ENCODE peak calls at places on chromosome 13, in six cellular contexts. One of them, this sample, is unnamed.

GRCh38 chr13:42047561-42048322 is 706 bp upstream of the DGKH start:
- DNase-seq in vagina: no peak
- DNase-seq in Peyer's patch: peak; percentile 75
- DNase-seq in tibial nerve: peak; percentile 21
- DNase-seq in testis: peak; percentile 54
- DNase-seq in K562: peak; percentile 37
- DNase-seq in this sample: peak; percentile 39

GRCh38 chr13:50375792-50376191 is 360.5 kb downstream of the KCNRG start:
- DNase-seq in vagina: peak; percentile 84
- DNase-seq in Peyer's patch: no peak
- DNase-seq in tibial nerve: no peak
- DNase-seq in testis: no peak
- DNase-seq in K562: no peak
- DNase-seq in this sample: no peak

GRCh38 chr13:43675577-43675976 is 111.2 kb downstream of the ENOX1 start:
- DNase-seq in vagina: no peak
- DNase-seq in Peyer's patch: no peak
- DNase-seq in tibial nerve: no peak
- DNase-seq in testis: no peak
- DNase-seq in K562: no peak
- DNase-seq in this sample: no peak

GRCh38 chr13:39037410-39037879 is 444 bp downstream of the PROSER1 start:
- DNase-seq in vagina: no peak
- DNase-seq in Peyer's patch: no peak
- DNase-seq in tibial nerve: no peak
- DNase-seq in testis: no peak
- DNase-seq in K562: no peak
- DNase-seq in this sample: no peak

GRCh38 chr13:97849305-97849704 is 104.2 kb upstream of the IPO5 start:
- DNase-seq in vagina: no peak
- DNase-seq in Peyer's patch: no peak
- DNase-seq in tibial nerve: no peak
- DNase-seq in testis: no peak
- DNase-seq in K562: peak; percentile 17
- DNase-seq in this sample: no peak

GRCh38 chr13:20473139-20473538 is 52.5 kb downstream of the CRYL1 start:
- DNase-seq in vagina: no peak
- DNase-seq in Peyer's patch: no peak
- DNase-seq in tibial nerve: no peak
- DNase-seq in testis: no peak
- DNase-seq in K562: no peak
- DNase-seq in this sample: no peak

GRCh38 chr13:77863037-77863630 is 55.5 kb downstream of the EDNRB start:
- DNase-seq in vagina: no peak
- DNase-seq in Peyer's patch: no peak
- DNase-seq in tibial nerve: no peak
- DNase-seq in testis: no peak
- DNase-seq in K562: no peak
- DNase-seq in this sample: no peak

GRCh38 chr13:20716951-20717350 is 13.5 kb downstream of the IL17D start:
- DNase-seq in vagina: no peak
- DNase-seq in Peyer's patch: no peak
- DNase-seq in tibial nerve: no peak
- DNase-seq in testis: no peak
- DNase-seq in K562: no peak
- DNase-seq in this sample: no peak

GRCh38 chr13:74930402-74931165 is 551.4 kb downstream of the TBC1D4 start:
- DNase-seq in vagina: no peak
- DNase-seq in Peyer's patch: no peak
- DNase-seq in tibial nerve: no peak
- DNase-seq in testis: no peak
- DNase-seq in K562: no peak
- DNase-seq in this sample: no peak

GRCh38 chr13:77386880-77387606 is 60.1 kb upstream of the MYCBP2 start:
- DNase-seq in vagina: no peak
- DNase-seq in Peyer's patch: no peak
- DNase-seq in tibial nerve: peak; percentile 69
- DNase-seq in testis: no peak
- DNase-seq in K562: no peak
- DNase-seq in this sample: no peak

GRCh38 chr13:31848621-31849020 is 109.3 kb downstream of the RXFP2 start:
- DNase-seq in vagina: no peak
- DNase-seq in Peyer's patch: no peak
- DNase-seq in tibial nerve: no peak
- DNase-seq in testis: no peak
- DNase-seq in K562: no peak
- DNase-seq in this sample: no peak

GRCh38 chr13:31846984-31847752 is 107.8 kb downstream of the RXFP2 start:
- DNase-seq in vagina: no peak
- DNase-seq in Peyer's patch: no peak
- DNase-seq in tibial nerve: no peak
- DNase-seq in testis: peak; percentile 17
- DNase-seq in K562: peak; percentile 21
- DNase-seq in this sample: peak; percentile 38

GRCh38 chr13:31850041-31850440 is 110.7 kb downstream of the RXFP2 start:
- DNase-seq in vagina: no peak
- DNase-seq in Peyer's patch: no peak
- DNase-seq in tibial nerve: no peak
- DNase-seq in testis: no peak
- DNase-seq in K562: no peak
- DNase-seq in this sample: no peak

GRCh38 chr13:31851201-31851600 is 111.9 kb downstream of the RXFP2 start:
- DNase-seq in vagina: no peak
- DNase-seq in Peyer's patch: no peak
- DNase-seq in tibial nerve: no peak
- DNase-seq in testis: no peak
- DNase-seq in K562: no peak
- DNase-seq in this sample: no peak

DNA sequence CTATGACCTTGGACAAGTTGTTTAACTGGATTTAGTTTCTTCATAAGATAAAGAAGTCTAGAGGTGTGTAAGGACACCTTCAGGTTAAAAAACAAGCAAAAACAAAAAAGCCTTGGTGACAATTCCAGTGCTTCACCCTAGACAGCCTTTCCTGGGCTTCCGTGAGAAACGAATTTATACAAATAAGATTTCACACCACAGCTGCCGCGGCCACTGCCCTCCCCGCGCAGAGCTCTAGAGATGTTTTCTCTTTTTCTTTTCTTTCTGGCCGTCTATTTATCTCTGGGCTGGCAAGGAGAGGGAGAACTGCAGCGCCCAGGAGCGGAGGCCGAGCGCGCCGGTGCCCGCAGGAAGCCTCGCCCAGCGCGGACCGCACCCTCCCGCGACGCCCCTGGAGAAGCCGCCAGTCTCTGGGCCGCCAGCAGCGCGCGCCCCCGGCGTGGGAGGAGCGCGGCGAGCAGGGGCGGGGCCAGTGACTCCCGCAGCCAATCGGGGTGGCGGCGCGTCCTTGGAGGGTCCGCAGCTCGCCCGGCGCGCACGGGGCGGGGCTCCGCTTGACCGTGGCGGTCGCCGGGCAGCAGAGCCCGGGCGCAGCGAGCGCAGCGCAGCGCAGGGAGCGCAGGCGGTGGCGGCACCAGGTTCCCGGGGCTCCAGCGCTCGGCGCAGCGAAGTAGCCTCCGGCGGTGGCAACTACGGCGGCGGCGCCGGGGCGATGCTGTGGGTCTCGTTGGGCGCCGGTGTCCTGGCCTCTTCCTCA is 107.0 kb downstream of the RXFP2 start:
- DNase-seq in vagina: no peak
- DNase-seq in Peyer's patch: peak; percentile 87
- DNase-seq in tibial nerve: peak; percentile 63
- DNase-seq in testis: peak; percentile 93
- DNase-seq in K562: peak; percentile 86
- DNase-seq in this sample: peak; percentile 96
- TF ChIP-seq POLR2A in vagina: no peak
- TF ChIP-seq POLR2A in Peyer's patch: no peak
- TF ChIP-seq POLR2A in tibial nerve: peak; percentile 58
- TF ChIP-seq POLR2A in testis: no peak
- TF ChIP-seq POLR2A in K562: no peak
- TF ChIP-seq POLR2A in this sample: peak; percentile 69

GRCh38 chr13:112672651-112673284 is 17.1 kb upstream of the ATP11A start:
- DNase-seq in vagina: no peak
- DNase-seq in Peyer's patch: no peak
- DNase-seq in tibial nerve: no peak
- DNase-seq in testis: no peak
- DNase-seq in K562: no peak
- DNase-seq in this sample: no peak

GRCh38 chr13:112670864-112671263 is 19.0 kb upstream of the ATP11A start:
- DNase-seq in vagina: no peak
- DNase-seq in Peyer's patch: no peak
- DNase-seq in tibial nerve: no peak
- DNase-seq in testis: no peak
- DNase-seq in K562: no peak
- DNase-seq in this sample: no peak

GRCh38 chr13:112670118-112670517 is 19.7 kb upstream of the ATP11A start:
- DNase-seq in vagina: no peak
- DNase-seq in Peyer's patch: no peak
- DNase-seq in tibial nerve: no peak
- DNase-seq in testis: no peak
- DNase-seq in K562: no peak
- DNase-seq in this sample: no peak

GRCh38 chr13:112671359-112671758 is 18.5 kb upstream of the ATP11A start:
- DNase-seq in vagina: no peak
- DNase-seq in Peyer's patch: no peak
- DNase-seq in tibial nerve: no peak
- DNase-seq in testis: no peak
- DNase-seq in K562: no peak
- DNase-seq in this sample: no peak

GRCh38 chr13:112674412-112675383 is 15.1 kb upstream of the ATP11A start:
- DNase-seq in vagina: no peak
- DNase-seq in Peyer's patch: no peak
- DNase-seq in tibial nerve: no peak
- DNase-seq in testis: no peak
- DNase-seq in K562: no peak
- DNase-seq in this sample: no peak
- H3K27ac ChIP-seq in vagina: no peak overlapping the region
- H3K27ac ChIP-seq in Peyer's patch: no peak overlapping the region
- H3K27ac ChIP-seq in tibial nerve: no peak overlapping the region
- H3K27ac ChIP-seq in testis: no peak overlapping the region
- H3K27ac ChIP-seq in K562: no peak overlapping the region
- H3K27ac ChIP-seq in this sample: no peak overlapping the region

GRCh38 chr13:29546662-29547061 is 48.8 kb downstream of the SLC7A1 start:
- DNase-seq in vagina: no peak
- DNase-seq in Peyer's patch: no peak
- DNase-seq in tibial nerve: no peak
- DNase-seq in testis: no peak
- DNase-seq in K562: no peak
- DNase-seq in this sample: no peak

GRCh38 chr13:29540799-29541198 is 54.7 kb downstream of the SLC7A1 start:
- DNase-seq in vagina: no peak
- DNase-seq in Peyer's patch: no peak
- DNase-seq in tibial nerve: no peak
- DNase-seq in testis: no peak
- DNase-seq in K562: no peak
- DNase-seq in this sample: no peak

GRCh38 chr13:29541400-29541799 is 54.1 kb downstream of the SLC7A1 start:
- DNase-seq in vagina: no peak
- DNase-seq in Peyer's patch: no peak
- DNase-seq in tibial nerve: no peak
- DNase-seq in testis: no peak
- DNase-seq in K562: no peak
- DNase-seq in this sample: no peak

GRCh38 chr13:29545988-29546387 is 49.5 kb downstream of the SLC7A1 start:
- DNase-seq in vagina: no peak
- DNase-seq in Peyer's patch: no peak
- DNase-seq in tibial nerve: no peak
- DNase-seq in testis: no peak
- DNase-seq in K562: no peak
- DNase-seq in this sample: no peak

DNA sequence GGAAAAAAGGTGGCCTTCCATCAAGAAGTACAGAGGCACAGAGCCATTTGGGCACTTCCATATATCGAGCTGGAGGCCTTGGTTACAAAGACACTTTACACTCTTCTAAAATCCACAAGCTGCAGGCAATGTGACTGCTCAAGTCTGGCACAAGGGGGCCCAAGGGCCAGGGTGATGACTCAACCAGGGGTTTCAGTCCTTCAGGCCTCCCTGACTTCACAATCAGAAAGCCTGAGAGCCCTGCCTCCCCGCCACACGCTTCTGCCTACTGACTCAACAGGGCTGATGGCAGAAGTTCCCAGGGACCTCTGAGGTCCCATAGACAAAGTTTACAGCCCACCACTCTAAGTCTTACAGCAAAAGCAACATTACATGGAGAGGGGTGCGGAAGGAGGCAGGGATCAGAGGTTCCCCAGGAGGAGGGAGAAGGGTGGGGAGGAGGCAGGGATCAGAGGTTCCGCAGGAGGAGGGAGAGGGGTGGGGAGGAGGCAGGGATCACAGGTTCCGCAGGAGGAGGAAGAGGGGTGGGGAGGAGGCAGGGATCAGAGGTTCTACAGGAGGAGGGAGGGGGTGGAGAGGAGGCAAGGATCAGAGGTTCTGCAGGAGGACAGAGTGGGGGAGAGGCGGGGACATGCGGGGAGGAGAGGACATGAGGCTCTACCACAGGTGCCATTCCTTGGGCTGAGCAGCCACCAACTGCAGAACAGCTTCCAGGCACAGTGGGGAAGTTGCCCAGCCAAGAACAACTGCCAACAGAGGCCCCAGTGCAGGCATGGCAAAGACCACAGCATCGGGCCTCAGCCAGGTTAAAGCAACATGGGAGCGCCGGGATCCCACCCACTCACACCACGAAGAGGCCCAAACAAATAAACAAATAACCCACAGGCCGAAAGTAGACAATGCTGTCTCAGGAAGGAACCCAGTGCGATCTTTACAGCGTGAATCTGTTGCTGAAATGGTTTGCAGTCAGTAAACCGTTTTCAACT is 52.0 kb downstream of the SLC7A1 start:
- DNase-seq in vagina: no peak
- DNase-seq in Peyer's patch: peak; percentile 81
- DNase-seq in tibial nerve: no peak
- DNase-seq in testis: no peak
- DNase-seq in K562: no peak
- DNase-seq in this sample: no peak
- TF ChIP-seq CTCF in vagina: no peak
- TF ChIP-seq CTCF in Peyer's patch: peak; percentile 6
- TF ChIP-seq CTCF in tibial nerve: no peak
- TF ChIP-seq CTCF in testis: no peak
- TF ChIP-seq CTCF in K562: peak; percentile 9
- TF ChIP-seq CTCF in this sample: no peak

GRCh38 chr13:99501135-99501951 is at the start of gene TM9SF2:
- DNase-seq in vagina: no peak
- DNase-seq in Peyer's patch: peak; percentile 99
- DNase-seq in tibial nerve: peak; percentile 95
- DNase-seq in testis: peak; percentile 94
- DNase-seq in K562: peak; percentile 84
- DNase-seq in this sample: peak; percentile 98

GRCh38 chr13:99496322-99497142 is 4.7 kb upstream of the TM9SF2 start:
- DNase-seq in vagina: no peak
- DNase-seq in Peyer's patch: peak; percentile 57
- DNase-seq in tibial nerve: peak; percentile 70
- DNase-seq in testis: peak; percentile 94
- DNase-seq in K562: no peak
- DNase-seq in this sample: peak; percentile 83

GRCh38 chr13:99500839-99501134 is 485 bp upstream of the TM9SF2 start:
- DNase-seq in vagina: no peak
- DNase-seq in Peyer's patch: no peak
- DNase-seq in tibial nerve: no peak
- DNase-seq in testis: no peak
- DNase-seq in K562: no peak
- DNase-seq in this sample: no peak

GRCh38 chr13:99495478-99496321 is 5.6 kb upstream of the TM9SF2 start:
- DNase-seq in vagina: no peak
- DNase-seq in Peyer's patch: no peak
- DNase-seq in tibial nerve: no peak
- DNase-seq in testis: no peak
- DNase-seq in K562: no peak
- DNase-seq in this sample: no peak

GRCh38 chr13:99498304-99499161 is 2.7 kb upstream of the TM9SF2 start:
- DNase-seq in vagina: peak; percentile 99
- DNase-seq in Peyer's patch: peak; percentile 99
- DNase-seq in tibial nerve: peak; percentile 93
- DNase-seq in testis: peak; percentile 98
- DNase-seq in K562: peak; percentile 94
- DNase-seq in this sample: peak; percentile 95
- TF ChIP-seq POLR2A in vagina: no peak
- TF ChIP-seq POLR2A in Peyer's patch: peak; percentile 62
- TF ChIP-seq POLR2A in tibial nerve: peak; percentile 45
- TF ChIP-seq POLR2A in testis: no peak
- TF ChIP-seq POLR2A in K562: peak; percentile 72
- TF ChIP-seq POLR2A in this sample: no peak